ENCODE peak calls at places on chromosomes 7 and 10, in five cellular contexts. R is HFF-Myc; J is germinal center; D is CD4-positive, CD25-positive, alpha-beta regulatory T cell; C is LHCN-M2. V is an unnamed sample.

GRCh38 chr7:63521-64021 is 128.8 kb upstream of the FAM20C start:
- DNase-seq in C (no peak), D (no peak), J (no peak), R (no peak), V (peak)

GRCh38 chr7:73977626-73978618 is 50.1 kb upstream of the ELN start:
- DNase-seq in C (no peak), D (no peak), R (no peak), J (no peak), V (no peak)

GRCh38 chr7:102093599-102094001 is 193.1 kb upstream of the SH2B2 start:
- DNase-seq in J (no peak), R (no peak), C (no peak), D (no peak), V (no peak)

GRCh38 chr10:15704581-15704968 is 15.1 kb downstream of the ITGA8 start:
- DNase-seq in C (no peak), R (no peak), D (no peak), J (no peak), V (no peak)

GRCh38 chr10:97888641-97889262 is 39.1 kb downstream of the GOLGA7B start:
- DNase-seq in R (no peak), C (peak), J (no peak), D (no peak), V (peak)

GRCh38 chr10:70775679-70776454 is 9.3 kb downstream of the TBATA start:
- DNase-seq in C (no peak), R (no peak), J (no peak), D (no peak), V (no peak)

GRCh38 chr10:79292789-79293746 is 54.2 kb upstream of the PPIF start:
- DNase-seq in C (no peak), R (no peak), D (no peak), J (peak), V (no peak)

GRCh38 chr10:120328647-120329046 is 128.4 kb upstream of the PLPP4 start:
- DNase-seq in C (no peak), D (no peak), R (no peak), J (no peak), V (no peak)

GRCh38 chr7:20279979-20280378 is 50.7 kb upstream of the ITGB8 start:
- DNase-seq in C (no peak), R (no peak), J (no peak), D (no peak), V (no peak)

GRCh38 chr7:148356303-148356702 is 234.3 kb upstream of the C7orf33 start:
- DNase-seq in D (no peak), J (no peak), C (no peak), R (no peak), V (no peak)

GRCh38 chr7:2497500-2498336 is 21.5 kb upstream of the GRIFIN start:
- DNase-seq in C (no peak), R (no peak), D (no peak), J (no peak), V (peak)

GRCh38 chr7:149811221-149811620 is 27.0 kb upstream of the ZNF862 start:
- DNase-seq in C (no peak), J (no peak), R (no peak), D (no peak), V (no peak)

GRCh38 chr7:7821517-7821916 is 103.1 kb upstream of the RPA3 start:
- DNase-seq in R (no peak), D (no peak), J (no peak), C (no peak), V (no peak)

GRCh38 chr7:46881507-46882127 is 700.3 kb downstream of the TNS3 start:
- DNase-seq in J (no peak), D (no peak), R (no peak), C (no peak), V (no peak)

V was measured in myocyte.